ENCODE peak calls at places on chromosomes 7 and 10, in six cellular contexts. F, L, E, H, K and B are unnamed samples.

GRCh38 chr10:58014436-58014835 is 253.3 kb downstream of the IPMK start:
- DNase-seq in L (no peak), F (no peak), H (no peak), K (no peak), E (no peak), B (no peak)

GRCh38 chr7:139482662-139483466 is 609 bp downstream of the KLRG2 start:
- DNase-seq in L (peak), E (peak), F (no peak), H (peak), K (no peak), B (no peak)

GRCh38 chr7:140061607-140061930 is 1.2 kb downstream of the PARP12 start:
- DNase-seq in H (no peak), L (no peak), K (no peak), E (no peak), F (no peak), B (no peak)

GRCh38 chr7:75866129-75866496 is 12.7 kb upstream of the RHBDD2 start:
- DNase-seq in F (no peak), K (no peak), E (no peak), H (no peak), L (no peak), B (no peak)

GRCh38 chr10:125521721-125522680 is 161.0 kb downstream of the TEX36 start:
- DNase-seq in E (peak), K (no peak), L (no peak), F (peak), H (peak), B (peak)

GRCh38 chr10:1309237-1309968 is 253.2 kb downstream of the WDR37 start:
- DNase-seq in L (no peak), H (no peak), F (no peak), E (no peak), K (no peak), B (no peak)

GRCh38 chr7:66522518-66522917 is 106.2 kb upstream of the KCTD7 start:
- DNase-seq in L (no peak), F (no peak), H (no peak), E (peak), K (no peak), B (no peak)

GRCh38 chr10:98087309-98087708 is 47.1 kb upstream of the R3HCC1L start:
- DNase-seq in H (no peak), K (no peak), E (no peak), F (no peak), L (no peak), B (no peak)

GRCh38 chr7:71683382-71683781 is 551.4 kb downstream of the GALNT17 start:
- DNase-seq in F (no peak), L (no peak), K (no peak), H (no peak), E (no peak), B (no peak)

GRCh38 chr10:88986549-88987242 is 3.9 kb upstream of the FAS start:
- DNase-seq in E (no peak), K (peak), H (peak), L (peak), F (no peak), B (no peak)

GRCh38 chr10:86804805-86805204 is 48.4 kb downstream of the BMPR1A start:
- DNase-seq in H (peak), L (no peak), E (no peak), K (no peak), F (no peak), B (no peak)

GRCh38 chr7:23074443-23075244 is 30.9 kb upstream of the KLHL7 start:
- DNase-seq in H (no peak), L (no peak), K (no peak), F (no peak), E (no peak), B (no peak)

GRCh38 chr7:94042381-94042780 is 38.2 kb upstream of the BET1 start:
- DNase-seq in K (no peak), F (no peak), L (no peak), H (no peak), E (no peak), B (no peak)

GRCh38 chr10:44207160-44207559 is 177.7 kb downstream of the CXCL12 start:
- DNase-seq in H (no peak), K (no peak), L (no peak), E (no peak), F (no peak), B (no peak)

GRCh38 chr7:142711722-142712616 is 37.3 kb upstream of the PRSS1 start:
- DNase-seq in E (peak), F (no peak), K (peak), H (peak), L (no peak), B (no peak)